ENCODE peak calls at places on chromosome 2, in four cellular contexts. One of them, this sample, is unnamed.

GRCh38 chr2:127674241-127675209 is 805 bp downstream of the LIMS2 start:
- DNase-seq in IMR-90: no peak
- DNase-seq in H1: peak; percentile 67
- DNase-seq in H9: peak; percentile 35
- DNase-seq in this sample: no peak

GRCh38 chr2:1227289-1227900 is 185.9 kb upstream of the TPO start:
- DNase-seq in IMR-90: no peak
- DNase-seq in H9: no peak
- DNase-seq in H1: no peak
- DNase-seq in this sample: no peak

GRCh38 chr2:203532957-203533695 is 2.0 kb downstream of the RAPH1 start:
- DNase-seq in IMR-90: peak; percentile 36
- DNase-seq in H9: no peak
- DNase-seq in H1: no peak
- DNase-seq in this sample: peak; percentile 87

GRCh38 chr2:74555610-74556103 is 1.1 kb downstream of the DOK1 start:
- DNase-seq in H9: no peak
- DNase-seq in IMR-90: no peak
- DNase-seq in H1: no peak
- DNase-seq in this sample: peak; percentile 14

GRCh38 chr2:47060652-47061170 is 94.4 kb downstream of the STPG4 start:
- DNase-seq in IMR-90: no peak
- DNase-seq in H9: no peak
- DNase-seq in H1: no peak
- DNase-seq in this sample: no peak

GRCh38 chr2:230953843-230954242 is 28.8 kb upstream of the GPR55 start:
- DNase-seq in IMR-90: no peak
- DNase-seq in H1: no peak
- DNase-seq in H9: no peak
- DNase-seq in this sample: no peak

GRCh38 chr2:162607915-162608314 is 230.7 kb downstream of the KCNH7 start:
- DNase-seq in H1: no peak
- DNase-seq in H9: no peak
- DNase-seq in IMR-90: no peak
- DNase-seq in this sample: no peak

GRCh38 chr2:202671317-202672035 is 36.7 kb downstream of the FAM117B start:
- DNase-seq in H9: no peak
- DNase-seq in H1: no peak
- DNase-seq in IMR-90: no peak
- DNase-seq in this sample: no peak

GRCh38 chr2:11094021-11094810 is 61.1 kb upstream of the SLC66A3 start:
- DNase-seq in H9: no peak
- DNase-seq in H1: no peak
- DNase-seq in IMR-90: no peak
- DNase-seq in this sample: no peak

GRCh38 chr2:46335404-46335965 is 38.3 kb downstream of the EPAS1 start:
- DNase-seq in H1: peak; percentile 56
- DNase-seq in IMR-90: peak; percentile 88
- DNase-seq in H9: peak; percentile 61
- DNase-seq in this sample: peak; percentile 68

GRCh38 chr2:64482765-64483504 is 29.0 kb downstream of the LGALSL start:
- DNase-seq in H1: no peak
- DNase-seq in H9: no peak
- DNase-seq in IMR-90: no peak
- DNase-seq in this sample: peak; percentile 90

GRCh38 chr2:172208881-172209325 is 106.2 kb upstream of the DLX2 start:
- DNase-seq in H9: no peak
- DNase-seq in H1: no peak
- DNase-seq in IMR-90: peak; percentile 79
- DNase-seq in this sample: no peak

GRCh38 chr2:160869411-160869810 is 290.8 kb upstream of the TANK start:
- DNase-seq in H9: no peak
- DNase-seq in IMR-90: peak; percentile 94
- DNase-seq in H1: no peak
- DNase-seq in this sample: no peak

GRCh38 chr2:102103992-102104871 is 38.3 kb upstream of the IL1R1 start:
- DNase-seq in IMR-90: peak; percentile 94
- DNase-seq in H9: no peak
- DNase-seq in H1: no peak
- DNase-seq in this sample: no peak

GRCh38 chr2:172350844-172351480 is 76.4 kb upstream of the ITGA6 start:
- DNase-seq in H1: no peak
- DNase-seq in H9: no peak
- DNase-seq in IMR-90: no peak
- DNase-seq in this sample: no peak

GRCh38 chr2:147663964-147664363 is 180.9 kb upstream of the ACVR2A start:
- DNase-seq in H9: no peak
- DNase-seq in IMR-90: no peak
- DNase-seq in H1: no peak
- DNase-seq in this sample: no peak

GRCh38 chr2:98311771-98312545 is 34.3 kb upstream of the CNGA3 start:
- DNase-seq in IMR-90: no peak
- DNase-seq in H9: peak; percentile 65
- DNase-seq in H1: peak; percentile 78
- DNase-seq in this sample: peak; percentile 29

GRCh38 chr2:102080451-102081054 is 62.0 kb upstream of the IL1R1 start:
- DNase-seq in IMR-90: peak; percentile 44
- DNase-seq in H9: no peak
- DNase-seq in H1: no peak
- DNase-seq in this sample: no peak

GRCh38 chr2:232551776-232552175 is 1.3 kb downstream of the EIF4E2 start:
- DNase-seq in H9: no peak
- DNase-seq in H1: no peak
- DNase-seq in IMR-90: no peak
- DNase-seq in this sample: no peak

GRCh38 chr2:232550351-232551261 is at the start of the genes EIF4E2 and TIGD1:
- DNase-seq in IMR-90: peak; percentile 94
- DNase-seq in H1: peak; percentile 94
- DNase-seq in H9: peak; percentile 93
- DNase-seq in this sample: peak; percentile 98

GRCh38 chr2:232547991-232548390 is 2.4 kb downstream of the TIGD1 start:
- DNase-seq in H1: no peak
- DNase-seq in H9: no peak
- DNase-seq in IMR-90: no peak
- DNase-seq in this sample: no peak

GRCh38 chr2:232551289-232551688 is 800 bp downstream of the EIF4E2 start:
- DNase-seq in IMR-90: no peak
- DNase-seq in H9: no peak
- DNase-seq in H1: no peak
- DNase-seq in this sample: no peak

GRCh38 chr2:232549655-232550350 is 554 bp downstream of the TIGD1 start:
- DNase-seq in IMR-90: no peak
- DNase-seq in H1: no peak
- DNase-seq in H9: no peak
- DNase-seq in this sample: no peak
- H2BK120ac ChIP-seq in IMR-90: no peak overlapping the region
- H2BK120ac ChIP-seq in H1: no peak overlapping the region
- H2BK120ac ChIP-seq in H9: no peak overlapping the region
- H2BK120ac ChIP-seq in this sample: no peak overlapping the region

GRCh38 chr2:159044804-159045286 is 76.4 kb downstream of the TANC1 start:
- DNase-seq in H1: peak; percentile 43
- DNase-seq in IMR-90: no peak
- DNase-seq in H9: no peak
- DNase-seq in this sample: peak; percentile 72
- H4K5ac ChIP-seq in H1: no peak overlapping the region
- H4K5ac ChIP-seq in IMR-90: no peak overlapping the region
- H4K5ac ChIP-seq in H9: no peak overlapping the region
- H4K5ac ChIP-seq in this sample: no peak overlapping the region

DNA sequence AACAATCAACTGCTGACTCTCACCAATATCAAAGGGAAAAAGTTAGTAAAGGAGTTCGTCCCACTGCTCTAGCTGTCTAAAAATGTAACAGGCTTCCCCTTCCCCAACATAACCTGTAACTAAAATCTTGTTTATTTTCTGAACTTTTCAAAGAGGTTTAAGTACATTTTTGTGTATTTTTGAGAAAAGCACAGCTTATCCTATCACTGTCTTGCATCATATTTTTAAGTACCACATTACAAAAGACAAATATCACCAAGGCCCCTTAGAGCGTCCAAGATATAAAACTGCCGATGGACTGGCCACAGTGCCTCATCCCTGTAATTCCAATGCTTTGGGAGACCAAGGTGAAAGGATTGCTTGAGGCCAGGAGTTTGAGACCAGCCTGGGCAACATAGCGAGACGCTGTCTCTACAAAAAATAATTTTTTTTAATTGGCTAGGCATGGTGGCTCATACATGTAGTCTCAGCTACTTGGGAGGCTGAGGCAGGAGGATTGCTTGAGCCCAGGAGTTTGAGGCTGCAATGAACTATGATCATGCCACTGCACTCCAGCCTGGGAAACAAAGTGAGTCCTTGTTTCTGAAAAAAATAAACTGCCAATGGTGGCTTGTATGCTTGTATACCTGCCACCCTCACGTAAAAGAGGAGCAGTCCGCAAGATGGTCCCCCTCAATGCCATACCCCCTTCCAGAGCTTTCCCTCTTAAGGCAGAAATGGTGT is 21.2 kb upstream of the LAPTM4A start:
- DNase-seq in H1: no peak
- DNase-seq in IMR-90: no peak
- DNase-seq in H9: no peak
- DNase-seq in this sample: no peak
- H3K23ac ChIP-seq in H1: no peak overlapping the region
- H3K23ac ChIP-seq in IMR-90: peak overlapping the region; percentile 26
- H3K23ac ChIP-seq in H9: no peak overlapping the region
- H3K23ac ChIP-seq in this sample: no peak overlapping the region

GRCh38 chr2:191677646-191678436 is at the start of gene NABP1:
- DNase-seq in H1: peak; percentile 95
- DNase-seq in H9: peak; percentile 97
- DNase-seq in IMR-90: peak; percentile 97
- DNase-seq in this sample: peak; percentile 98
- H2BK120ac ChIP-seq in H1: no peak within 1 kb of the TSS
- H2BK120ac ChIP-seq in H9: no peak within 1 kb of the TSS
- H2BK120ac ChIP-seq in IMR-90: peak within 1 kb of the TSS; percentile 62
- H2BK120ac ChIP-seq in this sample: no peak within 1 kb of the TSS

GRCh38 chr2:26765475-26766200 is 1.6 kb downstream of the SLC35F6 start:
- DNase-seq in IMR-90: no peak
- DNase-seq in H1: no peak
- DNase-seq in H9: no peak
- DNase-seq in this sample: no peak

GRCh38 chr2:26764906-26765305 is 822 bp downstream of the SLC35F6 start:
- DNase-seq in H9: no peak
- DNase-seq in IMR-90: no peak
- DNase-seq in H1: no peak
- DNase-seq in this sample: no peak

GRCh38 chr2:26763019-26763418 is 1.1 kb upstream of the SLC35F6 start:
- DNase-seq in H1: no peak
- DNase-seq in IMR-90: no peak
- DNase-seq in H9: no peak
- DNase-seq in this sample: no peak

GRCh38 chr2:26767129-26767528 is 3.0 kb downstream of the SLC35F6 start:
- DNase-seq in H1: no peak
- DNase-seq in H9: no peak
- DNase-seq in IMR-90: no peak
- DNase-seq in this sample: no peak

DNA sequence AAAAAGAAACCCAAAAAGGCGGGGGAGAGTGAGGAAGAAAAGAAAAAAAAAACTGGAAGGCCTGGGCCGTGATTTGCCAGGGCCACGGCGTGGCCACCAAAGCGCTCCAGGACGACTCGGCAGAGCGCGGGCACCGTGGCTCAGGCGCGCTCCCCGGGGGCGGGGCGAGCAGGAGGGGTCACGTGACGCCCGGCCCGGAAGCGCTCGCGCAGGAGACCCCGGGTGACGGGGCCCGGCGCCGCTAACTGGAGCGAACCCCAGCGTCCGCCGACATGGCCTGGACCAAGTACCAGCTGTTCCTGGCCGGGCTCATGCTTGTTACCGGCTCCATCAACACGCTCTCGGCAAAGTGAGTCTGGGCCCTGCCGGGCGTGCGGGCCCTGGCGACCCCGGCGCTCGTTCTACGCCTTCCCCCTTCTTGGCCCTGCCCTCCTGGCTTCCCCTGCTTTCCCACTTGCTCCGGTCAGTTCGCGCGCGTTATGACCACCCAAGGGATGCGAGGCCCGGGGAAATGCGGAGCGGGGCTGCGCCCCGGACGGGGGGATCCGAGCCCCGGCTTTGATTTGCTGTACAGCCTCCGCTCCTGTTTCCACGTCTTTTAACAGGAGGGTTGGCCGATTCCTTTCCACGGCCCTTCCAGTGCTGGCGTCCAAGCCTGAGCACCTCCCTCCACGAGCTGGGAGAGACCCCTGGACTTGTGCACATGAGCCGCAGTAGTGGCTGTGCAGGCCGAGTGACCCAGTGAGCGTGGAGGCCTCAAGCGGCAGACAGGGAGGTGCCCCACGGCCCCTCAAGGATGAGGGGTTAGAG is at the start of gene SLC35F6:
- DNase-seq in IMR-90: peak; percentile 67
- DNase-seq in H1: peak; percentile 86
- DNase-seq in H9: peak; percentile 78
- DNase-seq in this sample: peak; percentile 87
- H4K5ac ChIP-seq in IMR-90: peak within 1 kb of the TSS; percentile 96
- H4K5ac ChIP-seq in H1: peak within 1 kb of the TSS; percentile 41
- H4K5ac ChIP-seq in H9: no peak within 1 kb of the TSS
- H4K5ac ChIP-seq in this sample: no peak within 1 kb of the TSS

GRCh38 chr2:238906254-238906935 is 58.5 kb downstream of the TWIST2 start:
- DNase-seq in IMR-90: no peak
- DNase-seq in H1: no peak
- DNase-seq in H9: no peak
- DNase-seq in this sample: no peak
- H3K23ac ChIP-seq in IMR-90: no peak overlapping the region
- H3K23ac ChIP-seq in H1: no peak overlapping the region
- H3K23ac ChIP-seq in H9: no peak overlapping the region
- H3K23ac ChIP-seq in this sample: no peak overlapping the region